ENCODE peak calls at places on chromosome 12, in nine cellular contexts. One of them, this sample, is unnamed.

GRCh38 chr12:24600996-24601395 is 347.9 kb downstream of the BCAT1 start:
- DNase-seq in colonic mucosa: no peak
- DNase-seq in psoas muscle: no peak
- DNase-seq in spleen: no peak
- DNase-seq in astrocyte: peak
- DNase-seq in IMR-90: peak
- DNase-seq in cardiac muscle cell: no peak
- DNase-seq in SK-N-SH: no peak
- DNase-seq in PC-3: peak
- DNase-seq in this sample: no peak

GRCh38 chr12:86774841-86775386 is 518.7 kb upstream of the MGAT4C start:
- DNase-seq in colonic mucosa: no peak
- DNase-seq in psoas muscle: no peak
- DNase-seq in spleen: no peak
- DNase-seq in astrocyte: peak
- DNase-seq in IMR-90: peak
- DNase-seq in cardiac muscle cell: no peak
- DNase-seq in SK-N-SH: no peak
- DNase-seq in PC-3: peak
- DNase-seq in this sample: no peak

GRCh38 chr12:104515899-104516298 is 59.2 kb downstream of the CHST11 start:
- DNase-seq in colonic mucosa: no peak
- DNase-seq in psoas muscle: no peak
- DNase-seq in spleen: no peak
- DNase-seq in astrocyte: no peak
- DNase-seq in IMR-90: no peak
- DNase-seq in cardiac muscle cell: no peak
- DNase-seq in SK-N-SH: no peak
- DNase-seq in PC-3: no peak
- DNase-seq in this sample: no peak

GRCh38 chr12:94817695-94818075 is 167.3 kb upstream of the TMCC3 start:
- DNase-seq in colonic mucosa: no peak
- DNase-seq in psoas muscle: no peak
- DNase-seq in spleen: no peak
- DNase-seq in astrocyte: no peak
- DNase-seq in IMR-90: no peak
- DNase-seq in cardiac muscle cell: no peak
- DNase-seq in SK-N-SH: no peak
- DNase-seq in PC-3: no peak
- DNase-seq in this sample: no peak

GRCh38 chr12:122519418-122519817 is 7.3 kb downstream of the RSRC2 start:
- DNase-seq in colonic mucosa: no peak
- DNase-seq in psoas muscle: no peak
- DNase-seq in spleen: no peak
- DNase-seq in astrocyte: no peak
- DNase-seq in IMR-90: no peak
- DNase-seq in cardiac muscle cell: no peak
- DNase-seq in SK-N-SH: no peak
- DNase-seq in PC-3: no peak
- DNase-seq in this sample: no peak

GRCh38 chr12:132517013-132517739 is 27.2 kb downstream of the FBRSL1 start:
- DNase-seq in colonic mucosa: no peak
- DNase-seq in psoas muscle: no peak
- DNase-seq in spleen: no peak
- DNase-seq in astrocyte: no peak
- DNase-seq in IMR-90: no peak
- DNase-seq in cardiac muscle cell: no peak
- DNase-seq in SK-N-SH: no peak
- DNase-seq in PC-3: no peak
- DNase-seq in this sample: no peak

GRCh38 chr12:22287776-22288621 is 46.5 kb downstream of the ST8SIA1 start:
- DNase-seq in colonic mucosa: no peak
- DNase-seq in psoas muscle: no peak
- DNase-seq in spleen: no peak
- DNase-seq in astrocyte: peak
- DNase-seq in IMR-90: peak
- DNase-seq in cardiac muscle cell: no peak
- DNase-seq in SK-N-SH: no peak
- DNase-seq in PC-3: no peak
- DNase-seq in this sample: no peak

GRCh38 chr12:726281-727140 is 25.9 kb upstream of the WNK1 start:
- DNase-seq in colonic mucosa: no peak
- DNase-seq in psoas muscle: no peak
- DNase-seq in spleen: no peak
- DNase-seq in astrocyte: peak
- DNase-seq in IMR-90: peak
- DNase-seq in cardiac muscle cell: no peak
- DNase-seq in SK-N-SH: no peak
- DNase-seq in PC-3: peak
- DNase-seq in this sample: no peak

GRCh38 chr12:45503887-45504286 is 225.6 kb upstream of the ARID2 start:
- DNase-seq in colonic mucosa: no peak
- DNase-seq in psoas muscle: no peak
- DNase-seq in spleen: no peak
- DNase-seq in astrocyte: peak
- DNase-seq in IMR-90: peak
- DNase-seq in cardiac muscle cell: no peak
- DNase-seq in SK-N-SH: no peak
- DNase-seq in PC-3: peak
- DNase-seq in this sample: no peak

GRCh38 chr12:114982760-114983159 is 298.8 kb upstream of the TBX3 start:
- DNase-seq in colonic mucosa: no peak
- DNase-seq in psoas muscle: no peak
- DNase-seq in spleen: no peak
- DNase-seq in astrocyte: no peak
- DNase-seq in IMR-90: no peak
- DNase-seq in cardiac muscle cell: peak
- DNase-seq in SK-N-SH: peak
- DNase-seq in PC-3: no peak
- DNase-seq in this sample: no peak

GRCh38 chr12:57242691-57243454 is 8.1 kb downstream of the STAC3 start:
- DNase-seq in colonic mucosa: peak
- DNase-seq in psoas muscle: peak
- DNase-seq in spleen: peak
- DNase-seq in astrocyte: no peak
- DNase-seq in IMR-90: peak
- DNase-seq in cardiac muscle cell: peak
- DNase-seq in SK-N-SH: peak
- DNase-seq in PC-3: peak
- DNase-seq in this sample: no peak

GRCh38 chr12:96073346-96074336 is 38.3 kb upstream of the LTA4H start:
- DNase-seq in colonic mucosa: peak
- DNase-seq in psoas muscle: no peak
- DNase-seq in spleen: no peak
- DNase-seq in astrocyte: no peak
- DNase-seq in IMR-90: no peak
- DNase-seq in cardiac muscle cell: no peak
- DNase-seq in SK-N-SH: no peak
- DNase-seq in PC-3: peak
- DNase-seq in this sample: no peak

GRCh38 chr12:57149309-57149900 is 2.0 kb upstream of the LRP1-AS start:
- DNase-seq in colonic mucosa: peak
- DNase-seq in psoas muscle: peak
- DNase-seq in spleen: no peak
- DNase-seq in astrocyte: no peak
- DNase-seq in IMR-90: peak
- DNase-seq in cardiac muscle cell: no peak
- DNase-seq in SK-N-SH: no peak
- DNase-seq in PC-3: no peak
- DNase-seq in this sample: peak

GRCh38 chr12:67426067-67426466 is 156.9 kb downstream of the CAND1 start:
- DNase-seq in colonic mucosa: peak
- DNase-seq in psoas muscle: no peak
- DNase-seq in spleen: no peak
- DNase-seq in astrocyte: peak
- DNase-seq in IMR-90: peak
- DNase-seq in cardiac muscle cell: peak
- DNase-seq in SK-N-SH: no peak
- DNase-seq in PC-3: no peak
- DNase-seq in this sample: no peak

GRCh38 chr12:21771311-21771710 is 3.2 kb downstream of the KCNJ8 start:
- DNase-seq in colonic mucosa: no peak
- DNase-seq in psoas muscle: no peak
- DNase-seq in spleen: no peak
- DNase-seq in astrocyte: peak
- DNase-seq in IMR-90: peak
- DNase-seq in cardiac muscle cell: no peak
- DNase-seq in SK-N-SH: no peak
- DNase-seq in PC-3: peak
- DNase-seq in this sample: no peak

DNA sequence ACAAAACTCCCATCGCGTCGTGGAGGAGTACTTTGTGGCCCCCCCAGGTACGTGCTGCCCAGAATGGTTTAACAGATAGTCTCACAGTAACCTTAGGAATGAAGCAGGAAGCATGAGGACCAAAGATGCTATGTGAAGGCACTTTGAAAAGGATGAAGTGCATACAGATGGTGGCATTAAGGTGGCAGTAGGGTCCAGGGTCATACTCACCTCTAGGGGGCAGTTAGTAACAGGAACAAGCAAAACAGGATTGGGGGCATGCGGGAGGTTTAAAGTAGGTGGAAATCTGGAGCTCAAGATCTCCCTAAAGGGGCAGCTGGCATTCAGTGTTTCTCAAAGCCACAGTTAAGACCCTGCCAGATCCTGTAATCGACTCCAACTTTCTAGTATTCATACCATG is 10.9 kb downstream of the GATC start:
- DNase-seq in colonic mucosa: no peak
- DNase-seq in psoas muscle: no peak
- DNase-seq in spleen: no peak
- DNase-seq in astrocyte: no peak
- DNase-seq in IMR-90: no peak
- DNase-seq in cardiac muscle cell: peak
- DNase-seq in SK-N-SH: peak
- DNase-seq in PC-3: peak
- DNase-seq in this sample: no peak
- TF ChIP-seq CTCF in colonic mucosa: no peak
- TF ChIP-seq CTCF in psoas muscle: peak
- TF ChIP-seq CTCF in spleen: no peak
- TF ChIP-seq CTCF in astrocyte: peak
- TF ChIP-seq CTCF in IMR-90: peak
- TF ChIP-seq CTCF in cardiac muscle cell: peak
- TF ChIP-seq CTCF in SK-N-SH: peak
- TF ChIP-seq CTCF in PC-3: peak
- TF ChIP-seq CTCF in this sample: peak

GRCh38 chr12:113471619-113472171 is at the start of gene LHX5:
- DNase-seq in colonic mucosa: no peak
- DNase-seq in psoas muscle: no peak
- DNase-seq in spleen: no peak
- DNase-seq in astrocyte: no peak
- DNase-seq in IMR-90: peak
- DNase-seq in cardiac muscle cell: no peak
- DNase-seq in SK-N-SH: peak
- DNase-seq in PC-3: no peak
- DNase-seq in this sample: no peak
- H3K27ac ChIP-seq in colonic mucosa: no peak
- H3K27ac ChIP-seq in psoas muscle: no peak
- H3K27ac ChIP-seq in spleen: no peak
- H3K27ac ChIP-seq in astrocyte: no peak
- H3K27ac ChIP-seq in IMR-90: no peak
- H3K27ac ChIP-seq in cardiac muscle cell: no peak
- H3K27ac ChIP-seq in SK-N-SH: no peak
- H3K27ac ChIP-seq in PC-3: no peak
- H3K27ac ChIP-seq in this sample: no peak

GRCh38 chr12:90102957-90103652 is 394.5 kb upstream of the ATP2B1 start:
- DNase-seq in colonic mucosa: peak
- DNase-seq in psoas muscle: no peak
- DNase-seq in spleen: no peak
- DNase-seq in astrocyte: peak
- DNase-seq in IMR-90: peak
- DNase-seq in cardiac muscle cell: peak
- DNase-seq in SK-N-SH: peak
- DNase-seq in PC-3: peak
- DNase-seq in this sample: no peak
- TF ChIP-seq CTCF in colonic mucosa: peak
- TF ChIP-seq CTCF in psoas muscle: peak
- TF ChIP-seq CTCF in spleen: peak
- TF ChIP-seq CTCF in astrocyte: peak
- TF ChIP-seq CTCF in IMR-90: peak
- TF ChIP-seq CTCF in cardiac muscle cell: peak
- TF ChIP-seq CTCF in SK-N-SH: peak
- TF ChIP-seq CTCF in PC-3: peak
- TF ChIP-seq CTCF in this sample: peak

GRCh38 chr12:26704684-26705475 is 128.1 kb downstream of the ITPR2 start:
- DNase-seq in colonic mucosa: no peak
- DNase-seq in psoas muscle: no peak
- DNase-seq in spleen: no peak
- DNase-seq in astrocyte: peak
- DNase-seq in IMR-90: peak
- DNase-seq in cardiac muscle cell: no peak
- DNase-seq in SK-N-SH: no peak
- DNase-seq in PC-3: peak
- DNase-seq in this sample: no peak
- H3K27ac ChIP-seq in colonic mucosa: no peak
- H3K27ac ChIP-seq in psoas muscle: no peak
- H3K27ac ChIP-seq in spleen: no peak
- H3K27ac ChIP-seq in astrocyte: no peak
- H3K27ac ChIP-seq in IMR-90: no peak
- H3K27ac ChIP-seq in cardiac muscle cell: no peak
- H3K27ac ChIP-seq in SK-N-SH: peak
- H3K27ac ChIP-seq in PC-3: no peak
- H3K27ac ChIP-seq in this sample: peak

GRCh38 chr12:64256166-64256800 is 34.2 kb upstream of the KICS2 start:
- DNase-seq in colonic mucosa: no peak
- DNase-seq in psoas muscle: no peak
- DNase-seq in spleen: no peak
- DNase-seq in astrocyte: peak
- DNase-seq in IMR-90: peak
- DNase-seq in cardiac muscle cell: peak
- DNase-seq in SK-N-SH: peak
- DNase-seq in PC-3: peak
- DNase-seq in this sample: no peak
- TF ChIP-seq CTCF in colonic mucosa: peak
- TF ChIP-seq CTCF in psoas muscle: peak
- TF ChIP-seq CTCF in spleen: peak
- TF ChIP-seq CTCF in astrocyte: peak
- TF ChIP-seq CTCF in IMR-90: peak
- TF ChIP-seq CTCF in cardiac muscle cell: peak
- TF ChIP-seq CTCF in SK-N-SH: peak
- TF ChIP-seq CTCF in PC-3: peak
- TF ChIP-seq CTCF in this sample: peak

GRCh38 chr12:49322708-49323523 is at the start of gene TROAP:
- DNase-seq in colonic mucosa: peak
- DNase-seq in psoas muscle: peak
- DNase-seq in spleen: peak
- DNase-seq in astrocyte: peak
- DNase-seq in IMR-90: peak
- DNase-seq in cardiac muscle cell: peak
- DNase-seq in SK-N-SH: peak
- DNase-seq in PC-3: peak
- DNase-seq in this sample: peak
- H3K27ac ChIP-seq in colonic mucosa: no peak
- H3K27ac ChIP-seq in psoas muscle: peak
- H3K27ac ChIP-seq in spleen: peak
- H3K27ac ChIP-seq in astrocyte: peak
- H3K27ac ChIP-seq in IMR-90: peak
- H3K27ac ChIP-seq in cardiac muscle cell: peak
- H3K27ac ChIP-seq in SK-N-SH: peak
- H3K27ac ChIP-seq in PC-3: peak
- H3K27ac ChIP-seq in this sample: peak